ENCODE peak calls at places on chromosomes 5 and 9, in seven cellular contexts. G is endothelial cell of umbilical vein, X is gastrocnemius medialis, C is GM12891, Z is sigmoid colon, U is right lobe of liver, K is breast epithelium. S is an unnamed sample.

GRCh38 chr9:126794441-126794840 is 10.4 kb upstream of the ZBTB43 start:
- DNase-seq in G (no peak), X (no peak), C (no peak), Z (no peak), U (no peak), K (no peak), S (no peak)

GRCh38 chr5:67815455-67816391 is 399.8 kb upstream of the PIK3R1 start:
- DNase-seq in G (no peak), X (peak; percentile 28), C (no peak), Z (no peak), U (peak; percentile 68), K (no peak), S (peak; percentile 66)

GRCh38 chr5:18483386-18483785 is 849.1 kb downstream of the TAF11L14 start:
- DNase-seq in G (no peak), X (no peak), C (no peak), Z (no peak), U (no peak), K (no peak), S (no peak)

GRCh38 chr5:673837-674629 is 19.1 kb downstream of the TPPP start:
- DNase-seq in G (no peak), X (peak; percentile 39), C (no peak), Z (peak; percentile 66), U (peak; percentile 92), K (peak; percentile 57), S (no peak)

GRCh38 chr5:1201327-1202025 is at the start of gene SLC6A19:
- DNase-seq in G (no peak), X (no peak), C (no peak), Z (no peak), U (peak; percentile 53), K (no peak), S (no peak)

GRCh38 chr5:138706655-138707480 is 46.4 kb upstream of the CTNNA1 start:
- DNase-seq in G (peak; percentile 35), X (no peak), C (no peak), Z (no peak), U (no peak), K (no peak), S (no peak)

GRCh38 chr9:125815568-125815967 is 68.4 kb downstream of the PBX3 start:
- DNase-seq in G (no peak), X (no peak), C (no peak), Z (no peak), U (no peak), K (no peak), S (no peak)

GRCh38 chr5:40605295-40605958 is 74.3 kb upstream of the PTGER4 start:
- DNase-seq in G (no peak), X (no peak), C (no peak), Z (no peak), U (no peak), K (no peak), S (no peak)

GRCh38 chr9:78030553-78031270 is 899 bp downstream of the GNAQ start:
- DNase-seq in G (peak; percentile 53), X (peak; percentile 5), C (no peak), Z (peak; percentile 73), U (peak; percentile 77), K (no peak), S (peak; percentile 49)

GRCh38 chr9:134709512-134710270 is 68.1 kb downstream of the COL5A1 start:
- DNase-seq in G (no peak), X (no peak), C (no peak), Z (peak; percentile 93), U (no peak), K (no peak), S (peak; percentile 85)

GRCh38 chr9:36584626-36585460 is 12.1 kb downstream of the MELK start:
- DNase-seq in G (no peak), X (no peak), C (no peak), Z (no peak), U (no peak), K (no peak), S (no peak)

GRCh38 chr9:114919611-114920010 is 10.8 kb downstream of the TNFSF8 start:
- DNase-seq in G (no peak), X (no peak), C (no peak), Z (no peak), U (no peak), K (no peak), S (no peak)

GRCh38 chr5:61330341-61330878 is 1.6 kb upstream of the ZSWIM6 start:
- DNase-seq in G (peak; percentile 67), X (peak; percentile 8), C (no peak), Z (peak; percentile 75), U (peak; percentile 63), K (no peak), S (peak; percentile 24)

GRCh38 chr5:122615146-122615545 is 159.7 kb upstream of the SNX2 start:
- DNase-seq in G (no peak), X (no peak), C (no peak), Z (no peak), U (no peak), K (no peak), S (no peak)

GRCh38 chr5:60803712-60804111 is 40.4 kb downstream of the ELOVL7 start:
- DNase-seq in G (no peak), X (no peak), C (no peak), Z (no peak), U (no peak), K (no peak), S (no peak)

DNA sequence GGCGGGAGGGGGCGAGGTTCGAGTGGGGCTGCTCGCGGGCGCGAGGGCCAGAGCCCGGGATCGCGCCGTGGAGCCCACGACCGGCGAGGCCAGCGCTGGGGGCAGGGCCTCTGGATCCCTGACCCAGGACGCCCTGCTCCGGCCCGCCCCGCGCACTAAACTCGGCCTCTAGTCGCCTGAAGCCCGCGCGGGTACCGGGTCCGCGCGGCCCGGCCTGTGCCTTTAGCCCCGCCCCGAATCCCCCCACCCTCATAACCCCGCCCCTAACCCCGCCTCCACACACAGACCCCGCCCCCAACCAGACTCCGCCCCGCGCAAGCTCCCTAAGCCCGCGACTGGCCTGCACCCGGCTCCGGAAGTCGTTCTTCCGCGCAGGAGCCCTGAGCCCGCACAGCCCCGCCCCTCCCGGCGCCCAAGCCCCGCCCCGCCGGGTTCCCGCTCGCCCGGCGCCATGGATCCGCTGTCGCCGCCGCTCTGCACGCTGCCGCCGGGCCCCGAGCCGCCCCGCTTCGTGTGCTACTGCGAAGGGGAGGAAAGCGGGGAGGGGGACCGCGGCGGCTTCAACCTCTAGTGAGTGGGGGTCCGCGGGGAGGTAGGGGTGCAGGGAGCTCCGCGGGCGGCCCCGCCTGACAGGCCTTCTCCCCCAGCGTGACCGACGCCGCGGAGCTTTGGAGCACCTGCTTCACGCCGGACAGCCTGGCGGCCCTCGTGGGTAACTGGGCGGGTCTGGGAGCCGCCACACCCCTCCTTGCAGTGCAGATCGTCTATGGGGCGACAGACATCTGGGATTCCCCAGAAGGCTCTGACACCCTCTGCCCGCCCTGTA is at the start of gene PAXX:
- DNase-seq in G (peak; percentile 80), X (peak; percentile 85), C (peak; percentile 99), Z (peak; percentile 96), U (peak; percentile 96), K (peak; percentile 92), S (peak; percentile 91)
- TF ChIP-seq POLR2A in G (no peak), X (peak; percentile 40), C (peak; percentile 19), Z (no peak), U (peak; percentile 40), K (no peak), S (no peak)

DNA sequence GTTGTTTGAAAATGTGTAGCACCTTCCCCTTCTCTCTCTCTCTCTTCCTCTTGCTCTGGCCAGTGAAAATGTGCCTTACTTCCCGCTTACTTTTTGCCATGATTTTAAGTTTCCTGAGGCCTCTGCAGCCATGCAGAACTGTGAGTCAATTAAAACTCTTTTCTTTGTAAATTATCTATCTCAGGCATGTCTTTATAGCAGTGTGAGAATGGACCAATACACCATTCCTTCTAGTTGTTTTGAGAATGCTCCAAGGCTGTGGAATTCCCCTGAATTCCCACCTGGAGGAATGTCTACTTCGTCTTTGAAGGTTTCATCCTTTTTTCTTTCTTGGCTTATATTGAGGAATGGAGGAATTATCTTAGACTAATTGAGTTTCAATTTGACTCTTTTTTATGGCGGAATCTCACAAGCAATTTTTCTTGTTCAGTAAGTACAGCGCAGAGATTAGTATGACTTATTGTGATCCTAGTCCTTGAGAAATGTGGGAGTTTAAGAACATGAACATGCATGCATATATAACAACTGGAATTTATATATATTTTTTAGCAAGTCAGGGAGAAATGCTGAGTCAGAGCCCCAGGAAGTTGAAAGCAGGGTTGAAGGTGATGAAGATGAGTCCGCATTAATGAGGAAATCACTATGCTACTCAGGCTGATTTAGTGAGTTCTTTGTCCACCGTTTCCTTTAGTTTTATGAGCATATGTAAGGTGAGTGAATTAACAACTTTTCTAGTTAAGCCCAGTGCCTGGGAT is 488.1 kb upstream of the ADAMTS16 start:
- DNase-seq in G (no peak), X (no peak), C (no peak), Z (no peak), U (no peak), K (no peak), S (no peak)
- TF ChIP-seq POLR2A in G (no peak), X (no peak), C (no peak), Z (no peak), U (no peak), K (no peak), S (no peak)

DNA sequence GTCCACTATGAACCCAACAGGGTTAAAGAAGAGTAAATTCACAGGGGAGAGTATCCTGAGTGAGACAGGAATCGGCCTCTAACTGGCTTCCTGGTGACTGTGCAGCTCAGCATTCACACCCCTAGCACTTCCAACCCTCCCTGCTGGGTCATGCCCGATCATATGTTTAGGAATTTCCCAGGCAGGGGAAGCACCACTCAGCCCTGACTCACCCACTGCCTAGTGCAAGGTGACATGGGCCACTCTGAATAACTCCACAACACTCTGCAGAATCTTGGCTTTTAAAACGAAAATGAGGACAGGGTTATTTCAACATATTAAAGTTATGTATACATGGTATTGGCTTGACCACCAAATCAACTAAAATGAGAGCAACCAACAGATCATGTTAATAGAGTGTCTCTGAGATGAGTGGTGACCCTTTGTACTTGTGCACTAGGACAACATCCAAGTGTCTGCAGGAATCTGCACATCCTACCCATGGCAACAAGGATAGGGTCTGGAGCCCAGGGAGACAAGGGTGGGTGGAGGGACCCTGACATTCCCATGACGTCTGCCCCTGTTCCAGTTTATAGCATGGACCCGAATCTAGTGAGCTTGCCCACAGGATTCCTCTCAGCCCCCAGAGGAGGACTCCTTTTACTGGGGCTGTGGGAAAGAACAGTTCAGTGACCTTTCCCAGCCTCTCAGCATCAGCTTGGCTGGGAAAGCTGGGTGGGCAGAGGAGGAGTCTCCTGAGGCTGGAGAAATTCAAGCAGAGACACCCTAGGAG is 485.8 kb downstream of the SEMA5A start:
- DNase-seq in G (peak; percentile 77), X (no peak), C (no peak), Z (no peak), U (no peak), K (no peak), S (no peak)
- TF ChIP-seq POLR2A in G (no peak), X (no peak), C (no peak), Z (no peak), U (no peak), K (no peak), S (no peak)

GRCh38 chr5:144104086-144104485 is 66.4 kb downstream of the YIPF5 start:
- DNase-seq in G (no peak), X (no peak), C (no peak), Z (no peak), U (no peak), K (no peak), S (no peak)

GRCh38 chr5:144103611-144104010 is 66.8 kb downstream of the YIPF5 start:
- DNase-seq in G (no peak), X (no peak), C (no peak), Z (no peak), U (no peak), K (no peak), S (no peak)

GRCh38 chr5:144102361-144102760 is 68.1 kb downstream of the YIPF5 start:
- DNase-seq in G (no peak), X (no peak), C (no peak), Z (no peak), U (no peak), K (no peak), S (no peak)

GRCh38 chr5:144101616-144102015 is 68.8 kb downstream of the YIPF5 start:
- DNase-seq in G (no peak), X (no peak), C (no peak), Z (no peak), U (no peak), K (no peak), S (no peak)

GRCh38 chr5:144102979-144103378 is 67.5 kb downstream of the YIPF5 start:
- DNase-seq in G (no peak), X (no peak), C (no peak), Z (no peak), U (no peak), K (no peak), S (no peak)
- TF ChIP-seq POLR2A in G (no peak), X (no peak), C (no peak), Z (no peak), U (no peak), K (no peak), S (no peak)

S was measured in uterus.